ENCODE peak calls at places on chromosome 5, in eight cellular contexts. N is K562; D is astrocyte; I is CD8-positive, alpha-beta memory T cell; K is PC-3; O is Caco-2; Q is left ventricle myocardium inferior; L is colonic mucosa. B is an unnamed sample.
A peak's percentile ranks its signal among the peaks of the same experiment; 100 is the strongest.

GRCh38 chr5:65157906-65158603 is 323.7 kb downstream of the ADAMTS6 start:
- DNase-seq in K (peak; percentile 78), I (no peak), Q (no peak), D (peak; percentile 47), O (no peak), N (no peak), L (peak; percentile 48), B (no peak)

GRCh38 chr5:42426036-42426435 is 2.8 kb downstream of the GHR start:
- DNase-seq in O (no peak), I (no peak), N (no peak), K (no peak), Q (no peak), L (no peak), D (no peak), B (no peak)

GRCh38 chr5:116137544-116138378 is 52.9 kb downstream of the COMMD10 start:
- DNase-seq in I (peak; percentile 33), L (no peak), K (peak; percentile 68), Q (no peak), D (peak; percentile 30), O (no peak), N (peak; percentile 60), B (no peak)

GRCh38 chr5:58505502-58505901 is 14.3 kb downstream of the GAPT start:
- DNase-seq in L (no peak), N (no peak), K (no peak), I (no peak), D (no peak), Q (no peak), O (no peak), B (no peak)

GRCh38 chr5:88879724-88880123 is 3.3 kb downstream of the MEF2C start:
- DNase-seq in O (no peak), K (peak; percentile 43), I (no peak), D (no peak), Q (no peak), L (no peak), N (no peak), B (no peak)

GRCh38 chr5:65013141-65013540 is 244.4 kb downstream of the CWC27 start:
- DNase-seq in N (no peak), L (no peak), K (no peak), D (no peak), O (no peak), Q (no peak), I (no peak), B (no peak)

GRCh38 chr5:109693535-109694152 is 3.9 kb downstream of the MAN2A1 start:
- DNase-seq in Q (no peak), K (peak; percentile 4), D (peak; percentile 67), N (no peak), L (no peak), I (no peak), O (no peak), B (no peak)

GRCh38 chr5:31021181-31021624 is 172.3 kb upstream of the CDH6 start:
- DNase-seq in I (no peak), K (peak; percentile 88), Q (no peak), L (no peak), D (peak; percentile 87), N (no peak), O (peak; percentile 49), B (no peak)

GRCh38 chr5:15772131-15772530 is 272.2 kb downstream of the FBXL7 start:
- DNase-seq in I (no peak), L (no peak), O (no peak), Q (no peak), N (no peak), D (no peak), K (no peak), B (no peak)

DNA sequence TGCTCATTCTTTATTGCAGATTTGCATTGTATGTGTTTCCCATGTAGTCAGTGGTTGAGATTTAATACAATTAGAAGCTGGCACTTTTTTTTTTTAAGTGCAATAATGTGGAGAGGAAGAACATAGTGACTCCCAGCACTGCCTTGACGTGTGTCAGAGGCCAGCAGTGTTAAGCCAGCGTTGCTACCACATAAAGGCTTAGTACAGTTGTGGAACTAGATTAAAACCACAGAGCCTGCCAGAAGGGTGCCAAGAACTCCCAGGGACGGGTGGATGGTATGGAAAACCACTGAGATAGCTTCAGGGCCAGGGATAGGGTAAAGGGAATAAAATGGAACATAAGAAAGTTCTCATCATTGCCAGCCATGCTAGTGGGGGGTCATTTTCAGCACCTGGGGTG is 142.9 kb downstream of the TRIO start:
- DNase-seq in O (no peak), K (no peak), N (no peak), L (no peak), D (no peak), I (no peak), Q (no peak), B (no peak)
- H3K36me3 ChIP-seq in O (no peaks in the 10 kb centered on the region), K (peaks cover 57% of the 10 kb centered on the region), N (no peaks in the 10 kb centered on the region), L (peaks cover 4% of the 10 kb centered on the region), D (peaks cover 72% of the 10 kb centered on the region), I (no peaks in the 10 kb centered on the region), Q (peaks cover 27% of the 10 kb centered on the region), B (no peaks in the 10 kb centered on the region)

DNA sequence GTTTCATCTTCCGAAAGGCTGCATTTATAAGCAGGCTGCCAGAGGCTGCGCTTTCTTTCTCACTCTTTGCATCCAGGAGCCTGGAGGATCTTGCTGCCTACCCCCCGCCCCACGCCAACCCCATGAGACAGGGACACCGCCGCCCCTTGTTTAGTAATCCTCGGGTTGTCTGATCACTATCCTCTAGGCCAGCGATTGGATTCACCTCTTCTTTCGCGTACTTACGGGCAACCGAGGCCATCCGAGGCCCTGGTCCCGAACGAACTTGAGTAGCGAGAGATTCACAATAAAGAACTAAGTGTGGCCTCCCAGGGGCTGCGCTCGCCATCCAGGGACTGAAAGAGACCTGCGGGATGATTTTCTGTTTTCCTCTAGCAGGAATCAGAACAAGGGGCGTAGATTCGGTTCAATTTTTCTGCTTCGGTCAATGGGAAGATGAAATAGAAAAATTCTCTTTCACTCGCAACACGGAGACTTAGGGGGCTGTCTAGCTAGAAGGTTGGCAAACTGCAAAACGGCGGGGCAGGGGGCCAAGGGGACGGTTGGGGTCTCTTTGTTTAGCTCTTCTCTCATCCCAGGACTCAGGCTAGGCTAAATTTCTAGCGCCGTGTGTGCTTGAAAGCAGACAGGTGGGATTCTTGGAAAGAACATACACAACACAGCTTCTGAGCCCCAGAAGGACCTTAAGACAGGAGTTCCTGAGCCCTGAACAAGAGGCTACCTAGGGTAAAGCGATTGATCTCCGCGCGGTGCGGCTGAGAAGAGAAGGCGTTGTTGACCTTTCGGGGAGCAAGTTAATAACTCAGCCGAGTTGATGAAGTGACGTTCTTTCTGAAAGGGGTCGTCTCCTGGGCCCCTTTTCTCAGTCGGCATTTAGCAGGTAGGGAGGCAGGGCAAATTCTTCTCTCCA is 5.8 kb upstream of the ISL1 start:
- DNase-seq in N (no peak), D (no peak), O (no peak), K (no peak), L (no peak), I (no peak), Q (no peak), B (no peak)
- H3K4me1 ChIP-seq in N (no peaks in the 10 kb centered on the region), D (no peaks in the 10 kb centered on the region), O (no peaks in the 10 kb centered on the region), K (peaks cover 7% of the 10 kb centered on the region), L (no peaks in the 10 kb centered on the region), I (no peaks in the 10 kb centered on the region), Q (peaks cover 13% of the 10 kb centered on the region), B (peaks cover 1% of the 10 kb centered on the region)

GRCh38 chr5:140015706-140016105 is 27.4 kb downstream of the NRG2 start:
- DNase-seq in Q (no peak), O (no peak), D (no peak), I (no peak), L (no peak), K (peak; percentile 11), N (no peak), B (no peak)

GRCh38 chr5:140014751-140015150 is 28.3 kb downstream of the NRG2 start:
- DNase-seq in L (no peak), K (no peak), I (no peak), N (no peak), D (no peak), O (no peak), Q (no peak), B (no peak)

GRCh38 chr5:140012443-140012842 is 30.7 kb downstream of the NRG2 start:
- DNase-seq in O (no peak), N (no peak), K (no peak), L (no peak), Q (no peak), D (no peak), I (no peak), B (no peak)

GRCh38 chr5:140011297-140011802 is 31.7 kb downstream of the NRG2 start:
- DNase-seq in I (no peak), K (peak; percentile 88), L (no peak), Q (peak; percentile 28), D (peak; percentile 38), O (peak; percentile 72), N (peak; percentile 14), B (peak; percentile 66)

DNA sequence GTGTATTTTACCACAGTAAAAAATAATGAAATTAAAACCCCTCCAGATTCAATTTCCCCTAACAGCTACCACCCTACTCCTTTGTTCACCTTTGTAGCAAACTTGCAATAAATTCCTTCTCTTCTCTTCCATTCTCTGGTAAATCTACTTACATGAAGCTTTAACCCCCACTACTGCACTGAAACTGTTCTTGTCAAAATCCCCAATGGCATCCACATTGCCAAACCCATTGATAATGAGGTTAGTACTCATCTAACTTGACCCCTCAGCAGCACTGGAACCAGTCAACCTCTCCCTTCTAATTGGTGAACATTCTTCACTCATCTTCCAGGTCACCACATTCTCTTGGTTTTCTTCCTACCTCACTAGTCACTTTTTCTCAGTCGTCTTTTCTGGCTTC is 29.6 kb downstream of the NRG2 start:
- DNase-seq in L (no peak), I (no peak), D (no peak), N (no peak), O (no peak), Q (no peak), K (no peak), B (no peak)
- H3K4me3 ChIP-seq in L (no peak overlapping the region), I (no peak overlapping the region), D (no peak overlapping the region), N (no peak overlapping the region), O (no peak overlapping the region), Q (no peak overlapping the region), K (no peak overlapping the region), B (no peak overlapping the region)

DNA sequence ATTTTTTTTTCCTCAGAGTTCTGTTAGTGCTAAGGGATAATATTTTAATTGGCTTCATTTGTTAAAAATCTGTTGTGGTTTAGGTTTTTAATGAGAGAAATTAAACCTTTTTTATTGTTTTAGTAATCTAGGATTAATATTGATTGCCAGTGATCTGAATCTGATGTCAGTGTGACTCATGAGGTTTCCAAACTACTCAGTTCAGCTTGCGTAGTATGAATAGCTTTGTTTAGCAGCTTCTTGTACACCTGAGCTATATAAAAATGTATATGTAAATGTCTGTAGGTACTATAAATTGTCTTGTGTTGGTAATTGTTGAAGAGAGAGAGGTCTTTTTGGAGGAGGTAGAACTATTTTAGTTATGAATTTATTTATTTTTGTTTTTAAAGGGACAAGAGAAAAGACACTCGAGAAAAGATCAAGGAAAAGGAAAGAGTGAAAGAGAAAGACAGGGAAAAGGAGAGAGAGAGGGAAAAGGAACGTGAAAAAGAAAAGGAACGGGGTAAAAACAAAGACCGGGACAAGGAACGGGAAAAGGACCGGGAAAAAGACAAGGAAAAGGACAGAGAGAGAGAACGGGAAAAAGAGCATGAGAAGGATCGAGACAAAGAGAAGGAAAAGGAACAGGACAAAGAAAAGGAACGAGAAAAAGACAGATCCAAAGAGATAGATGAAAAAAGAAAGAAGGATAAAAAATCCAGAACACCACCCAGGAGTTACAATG is 26.3 kb downstream of the SREK1 start:
- DNase-seq in Q (no peak), D (no peak), O (no peak), K (no peak), N (no peak), I (no peak), L (no peak), B (no peak)
- H3K36me3 ChIP-seq in Q (peaks cover 67% of the 10 kb centered on the region), D (peaks cover 43% of the 10 kb centered on the region), O (no peaks in the 10 kb centered on the region), K (peaks cover 6% of the 10 kb centered on the region), N (peaks cover 96% of the 10 kb centered on the region), I (peaks cover 16% of the 10 kb centered on the region), L (no peaks in the 10 kb centered on the region), B (peaks cover 97% of the 10 kb centered on the region)

GRCh38 chr5:150616024-150616470 is 24.4 kb upstream of the SYNPO start:
- DNase-seq in Q (peak; percentile 78), L (peak; percentile 92), I (no peak), K (no peak), N (peak; percentile 67), O (no peak), D (no peak), B (peak; percentile 67)
- H3K4me1 ChIP-seq in Q (peaks cover 100% of the 10 kb centered on the region), L (peaks cover 29% of the 10 kb centered on the region), I (no peaks in the 10 kb centered on the region), K (no peaks in the 10 kb centered on the region), N (peaks cover 11% of the 10 kb centered on the region), O (peaks cover 10% of the 10 kb centered on the region), D (peaks cover 38% of the 10 kb centered on the region), B (peaks cover 82% of the 10 kb centered on the region)